ENCODE peak calls at places on chromosome 21, in five cellular contexts. O is stimulated activated CD8-positive, alpha-beta memory T cell treated with anti-CD3 and anti-CD28 coated beads, Interleukin-12 subunit alpha, Interleukin-12 subunit beta, amount 100 ng/mL, for 4 hours; F is posterior vena cava; K is SHP77 treated with DMSO at 0.1 percent for 48 hours; N is stimulated activated CD4-positive, alpha-beta T cell treated with anti-CD3 and anti-CD28 coated beads, Interleukin-1b, Interleukin-23, amount 100 ng/mL, for 1 hour. D is an unnamed sample.

GRCh38 chr21:45264919-45265515 is 22.7 kb downstream of the POFUT2 start:
- DNase-seq in K (no peak), N (no peak), F (peak), O (no peak), D (no peak)

GRCh38 chr21:21045538-21045937 is 47.3 kb downstream of the NCAM2 start:
- DNase-seq in K (no peak), O (no peak), F (no peak), N (no peak), D (no peak)

GRCh38 chr21:29163381-29164115 is 33.1 kb downstream of the MAP3K7CL start:
- DNase-seq in K (no peak), F (no peak), N (no peak), O (no peak), D (no peak)

GRCh38 chr21:38289697-38290096 is 32.9 kb downstream of the KCNJ15 start:
- DNase-seq in O (no peak), K (no peak), F (no peak), N (no peak), D (no peak)

GRCh38 chr21:30962013-30962412 is 76.3 kb downstream of the KRTAP19-8 start:
- DNase-seq in K (no peak), F (no peak), N (no peak), O (no peak), D (no peak)

GRCh38 chr21:44930543-44930981 is 9.3 kb upstream of the SLX9 start:
- DNase-seq in K (no peak), N (no peak), F (no peak), O (peak), D (no peak)

GRCh38 chr21:27024316-27024715 is 57.4 kb upstream of the ADAMTS5 start:
- DNase-seq in N (no peak), K (no peak), O (no peak), F (no peak), D (no peak)

GRCh38 chr21:34846214-34846575 is 177.4 kb downstream of the CLIC6 start:
- DNase-seq in N (no peak), F (no peak), O (no peak), K (no peak), D (no peak)

GRCh38 chr21:36473203-36473602 is 6.7 kb downstream of the CLDN14 start:
- DNase-seq in K (no peak), N (no peak), O (no peak), F (no peak), D (no peak)

GRCh38 chr21:35026153-35026499 is 23.0 kb downstream of the RUNX1 start:
- DNase-seq in K (no peak), N (no peak), F (no peak), O (no peak), D (no peak)

GRCh38 chr21:36321325-36322082 is 1.5 kb downstream of the MORC3 start:
- DNase-seq in F (no peak), O (no peak), K (peak), N (no peak), D (peak)

GRCh38 chr21:33403128-33403785 is at the start of gene IFNGR2:
- DNase-seq in N (no peak), O (peak), K (no peak), F (peak), D (no peak)

GRCh38 chr21:32240708-32241433 is 38.0 kb downstream of the MIS18A start:
- DNase-seq in K (no peak), N (no peak), O (no peak), F (no peak), D (no peak)

GRCh38 chr21:43703068-43703880 is 15.7 kb upstream of the PDXK start:
- DNase-seq in K (no peak), F (no peak), N (no peak), O (no peak), D (no peak)

GRCh38 chr21:39559511-39559910 is 53.2 kb upstream of the B3GALT5 start:
- DNase-seq in K (no peak), O (no peak), F (no peak), N (no peak), D (no peak)

GRCh38 chr21:32333953-32334673 is 35.5 kb downstream of the MRAP start:
- DNase-seq in K (no peak), O (no peak), F (no peak), N (no peak), D (no peak)

GRCh38 chr21:45918011-45918410 is 63.6 kb upstream of the COL6A1 start:
- DNase-seq in O (no peak), F (no peak), K (no peak), N (no peak), D (no peak)

GRCh38 chr21:45590246-45590725 is 48.0 kb upstream of the SLC19A1 start:
- DNase-seq in O (no peak), F (peak), K (no peak), N (peak), D (no peak)

GRCh38 chr21:45114072-45114471 is 39.7 kb downstream of the ADARB1 start:
- DNase-seq in N (no peak), O (no peak), F (no peak), K (no peak), D (no peak)

GRCh38 chr21:32096411-32096810 is 182.4 kb downstream of the MIS18A start:
- DNase-seq in K (no peak), O (no peak), F (no peak), N (no peak), D (no peak)

GRCh38 chr21:45098867-45099266 is 24.5 kb downstream of the ADARB1 start:
- DNase-seq in K (no peak), O (no peak), F (no peak), N (no peak), D (no peak)

D was measured in NCI-H1048.